ENCODE peak calls at places on chromosomes 11 and 22, in ten cellular contexts. L, P, K, H, S, W, O, F, C and X are unnamed samples.

GRCh38 chr22:21593406-21594232 is 26.1 kb downstream of the UBE2L3 start:
- DNase-seq in S (no peak), C (no peak), K (peak; percentile 37), P (no peak), W (no peak), H (no peak), L (no peak), F (no peak), O (no peak), X (no peak)

GRCh38 chr22:45717787-45718186 is 46.2 kb downstream of the ATXN10 start:
- DNase-seq in H (no peak), O (peak; percentile 12), W (no peak), F (no peak), C (no peak), P (peak; percentile 30), S (no peak), K (peak; percentile 84), L (no peak), X (peak; percentile 4)

GRCh38 chr11:123580557-123581275 is 73.7 kb downstream of the SCN3B start:
- DNase-seq in W (peak; percentile 73), L (no peak), O (peak; percentile 80), S (peak; percentile 71), F (no peak), P (no peak), H (no peak), C (peak; percentile 91), K (peak; percentile 68), X (peak; percentile 43)

GRCh38 chr11:34339149-34340064 is 18.4 kb downstream of the ABTB2 start:
- DNase-seq in S (peak; percentile 42), O (peak; percentile 23), H (no peak), C (no peak), P (no peak), L (no peak), K (peak; percentile 15), W (no peak), F (no peak), X (no peak)

GRCh38 chr11:34075178-34075820 is 23.8 kb downstream of the CAPRIN1 start:
- DNase-seq in O (peak; percentile 47), H (no peak), L (no peak), C (no peak), S (no peak), F (no peak), W (no peak), K (peak; percentile 84), P (peak; percentile 47), X (no peak)

GRCh38 chr11:91749231-91749630 is 475.4 kb upstream of the FAT3 start:
- DNase-seq in W (no peak), S (no peak), H (no peak), O (peak; percentile 38), P (no peak), K (no peak), L (no peak), F (no peak), C (no peak), X (no peak)

GRCh38 chr22:36439481-36440271 is 41.8 kb downstream of the TXN2 start:
- DNase-seq in K (peak; percentile 95), O (no peak), H (peak; percentile 24), P (peak; percentile 83), S (no peak), C (no peak), F (peak; percentile 55), W (no peak), L (no peak), X (no peak)

GRCh38 chr11:86219291-86220193 is 25.0 kb upstream of the EED start:
- DNase-seq in W (no peak), L (no peak), P (no peak), H (no peak), C (no peak), S (no peak), K (no peak), F (no peak), O (no peak), X (no peak)

GRCh38 chr22:31615481-31615840 is 46.6 kb downstream of the PISD start:
- DNase-seq in W (no peak), K (no peak), C (no peak), O (no peak), F (no peak), L (no peak), P (no peak), H (no peak), S (no peak), X (no peak)

GRCh38 chr11:36475192-36475591 is 34.9 kb downstream of the TRAF6 start:
- DNase-seq in C (no peak), H (no peak), F (no peak), L (no peak), W (no peak), O (no peak), S (no peak), K (peak; percentile 34), P (no peak), X (no peak)

GRCh38 chr11:7651700-7652099 is 21.6 kb downstream of the CYB5R2 start:
- DNase-seq in C (no peak), L (no peak), S (no peak), O (no peak), K (no peak), F (no peak), H (no peak), W (no peak), P (no peak), X (no peak)

GRCh38 chr11:9535189-9535781 is 38.2 kb upstream of the WEE1 start:
- DNase-seq in C (peak; percentile 84), P (peak; percentile 98), H (no peak), F (no peak), L (no peak), S (peak; percentile 80), K (peak; percentile 92), O (peak; percentile 26), W (peak; percentile 71), X (peak; percentile 27)

GRCh38 chr11:115778928-115779650 is 274.9 kb upstream of the CADM1 start:
- DNase-seq in O (no peak), C (no peak), P (no peak), F (no peak), L (no peak), H (no peak), W (no peak), K (no peak), S (no peak), X (no peak)